ENCODE peak calls at places on chromosome 3, in ten cellular contexts. E, S, G, B, H, K, M, I, Z and T are unnamed samples.

GRCh38 chr3:16239776-16240175 is 25.0 kb downstream of the DPH3 start:
- DNase-seq in E (no peak), S (no peak), G (no peak), B (no peak), H (no peak), K (no peak), M (no peak), I (no peak), Z (no peak), T (no peak)

GRCh38 chr3:12947504-12948369 is 106.4 kb upstream of the RPL32 start:
- DNase-seq in E (peak), S (no peak), G (peak), B (no peak), H (no peak), K (no peak), M (no peak), I (peak), Z (peak), T (peak)

GRCh38 chr3:6679510-6679909 is 181.4 kb upstream of the GRM7 start:
- DNase-seq in E (no peak), S (no peak), G (no peak), B (no peak), H (peak), K (no peak), M (no peak), I (no peak), Z (no peak), T (no peak)

GRCh38 chr3:29083607-29084120 is 197.2 kb upstream of the RBMS3 start:
- DNase-seq in E (no peak), S (no peak), G (no peak), B (no peak), H (no peak), K (no peak), M (no peak), I (no peak), Z (no peak), T (no peak)

GRCh38 chr3:106299300-106300098 is 430.7 kb upstream of the CBLB start:
- DNase-seq in E (no peak), S (no peak), G (no peak), B (no peak), H (no peak), K (no peak), M (no peak), I (peak), Z (peak), T (peak)

GRCh38 chr3:27219127-27219860 is 149.9 kb downstream of the NEK10 start:
- DNase-seq in E (no peak), S (no peak), G (no peak), B (no peak), H (no peak), K (no peak), M (no peak), I (no peak), Z (no peak), T (no peak)

GRCh38 chr3:56795097-56795806 is 6.5 kb downstream of the ARHGEF3 start:
- DNase-seq in E (no peak), S (no peak), G (no peak), B (no peak), H (no peak), K (no peak), M (no peak), I (no peak), Z (peak), T (no peak)

GRCh38 chr3:164848922-164849321 is 229.4 kb downstream of the SI start:
- DNase-seq in E (no peak), S (no peak), G (no peak), B (no peak), H (no peak), K (no peak), M (no peak), I (no peak), Z (no peak), T (no peak)